ENCODE peak calls at places on chromosome 5, in seven cellular contexts. N is naive thymus-derived CD4-positive, alpha-beta T cell; V is frontal cortex; T is COR-L47; K is IMR-90; O is T-cell; U is effector memory CD8-positive, alpha-beta T cell. X is an unnamed sample.

GRCh38 chr5:153543959-153544470 is 53.5 kb downstream of the GRIA1 start:
- DNase-seq in N (no peak), V (no peak), T (no peak), K (peak; percentile 45), O (no peak), U (no peak), X (no peak)

GRCh38 chr5:103667068-103667467 is 104.5 kb upstream of the NUDT12 start:
- DNase-seq in N (no peak), V (no peak), T (no peak), K (peak; percentile 26), O (no peak), U (no peak), X (no peak)

GRCh38 chr5:32109236-32109635 is 64.9 kb downstream of the GOLPH3 start:
- DNase-seq in N (no peak), V (no peak), T (no peak), K (peak; percentile 20), O (no peak), U (no peak), X (no peak)

GRCh38 chr5:181114284-181114843 is 16.6 kb downstream of the OR2V1 start:
- DNase-seq in N (no peak), V (no peak), T (no peak), K (no peak), O (no peak), U (no peak), X (no peak)

GRCh38 chr5:20469792-20470191 is 481.8 kb upstream of the CDH18 start:
- DNase-seq in N (no peak), V (no peak), T (no peak), K (no peak), O (no peak), U (no peak), X (no peak)

GRCh38 chr5:137613554-137614265 is 114.6 kb upstream of the SPOCK1 start:
- DNase-seq in N (no peak), V (no peak), T (no peak), K (peak; percentile 23), O (no peak), U (no peak), X (no peak)

GRCh38 chr5:132807163-132807838 is 5.8 kb upstream of the SOWAHA start:
- DNase-seq in N (no peak), V (no peak), T (no peak), K (no peak), O (no peak), U (no peak), X (no peak)

GRCh38 chr5:177590406-177590805 is 1.6 kb upstream of the TMED9 start:
- DNase-seq in N (no peak), V (no peak), T (no peak), K (no peak), O (no peak), U (no peak), X (no peak)

GRCh38 chr5:168174376-168174775 is 117.1 kb upstream of the WWC1 start:
- DNase-seq in N (no peak), V (no peak), T (no peak), K (no peak), O (no peak), U (no peak), X (peak; percentile 78)

GRCh38 chr5:158832096-158832495 is 267.6 kb downstream of the EBF1 start:
- DNase-seq in N (no peak), V (no peak), T (no peak), K (no peak), O (no peak), U (no peak), X (no peak)

GRCh38 chr5:117623042-117623815 is 1048.6 kb upstream of the SEMA6A start:
- DNase-seq in N (no peak), V (no peak), T (peak; percentile 9), K (peak; percentile 10), O (no peak), U (no peak), X (peak; percentile 90)

GRCh38 chr5:42894057-42894456 is 82.4 kb upstream of the SELENOP start:
- DNase-seq in N (no peak), V (no peak), T (no peak), K (no peak), O (no peak), U (no peak), X (no peak)

GRCh38 chr5:106940986-106941385 is 729.8 kb downstream of the EFNA5 start:
- DNase-seq in N (no peak), V (no peak), T (no peak), K (no peak), O (no peak), U (no peak), X (no peak)

GRCh38 chr5:136133416-136134383 is 1.1 kb downstream of the SMAD5 start:
- DNase-seq in N (no peak), V (no peak), T (no peak), K (peak; percentile 59), O (peak; percentile 16), U (peak; percentile 2), X (peak; percentile 78)

GRCh38 chr5:140339636-140340035 is 6.8 kb downstream of the HBEGF start:
- DNase-seq in N (no peak), V (no peak), T (no peak), K (no peak), O (no peak), U (no peak), X (no peak)

GRCh38 chr5:68839019-68839552 is 254.7 kb upstream of the SLC30A5 start:
- DNase-seq in N (no peak), V (no peak), T (no peak), K (no peak), O (no peak), U (no peak), X (no peak)